ENCODE peak calls at places on chromosomes 6 and 20, in six cellular contexts. T is neural crest cell, L is AG10803, C is natural killer cell, W is NCI-H1694 treated with DMSO at 0.1 percent for 48 hours, K is stromal cell of bone marrow. M is an unnamed sample.

GRCh38 chr6:53524455-53524815 is 20.5 kb downstream of the GCLC start:
- DNase-seq in T (no peak), L (peak), W (no peak), K (peak), C (no peak), M (peak)

GRCh38 chr20:50837532-50838321 is 42.9 kb downstream of the BCAS4 start:
- DNase-seq in L (peak), T (no peak), W (peak), C (no peak), K (peak), M (peak)

GRCh38 chr6:81718126-81718525 is 34.4 kb downstream of the TENT5A start:
- DNase-seq in W (no peak), C (no peak), T (no peak), L (peak), K (no peak), M (no peak)

GRCh38 chr6:146850238-146850896 is 251.6 kb downstream of the ADGB start:
- DNase-seq in W (no peak), K (peak), L (peak), T (no peak), C (no peak), M (no peak)

GRCh38 chr6:150081702-150082101 is 12.8 kb upstream of the ULBP3 start:
- DNase-seq in K (no peak), W (no peak), T (no peak), L (no peak), C (no peak), M (no peak)

GRCh38 chr20:62887147-62887859 is 25.7 kb upstream of the TCFL5 start:
- DNase-seq in L (peak), K (peak), W (peak), T (no peak), C (peak), M (peak)

GRCh38 chr6:138540468-138540867 is 41.2 kb upstream of the NHSL1 start:
- DNase-seq in W (no peak), T (no peak), K (peak), C (no peak), L (peak), M (peak)

GRCh38 chr20:19757973-19758887 is at the start of gene RIN2:
- DNase-seq in K (peak), T (peak), L (peak), C (no peak), W (peak), M (peak)

GRCh38 chr6:52213127-52213526 is 27.0 kb downstream of the IL17A start:
- DNase-seq in C (no peak), L (no peak), W (no peak), T (no peak), K (no peak), M (no peak)

GRCh38 chr6:123715243-123715863 is 78.6 kb upstream of the TRDN start:
- DNase-seq in W (peak), K (peak), L (peak), T (peak), C (no peak), M (peak)

GRCh38 chr6:43308101-43308989 is at the start of gene CRIP3:
- DNase-seq in T (no peak), C (peak), K (peak), L (peak), W (no peak), M (peak)

GRCh38 chr6:48881551-48881950 is 581.5 kb downstream of the MMUT start:
- DNase-seq in C (no peak), W (no peak), L (peak), K (peak), T (no peak), M (no peak)

GRCh38 chr20:20710443-20710842 is 2.0 kb downstream of the RALGAPA2 start:
- DNase-seq in T (no peak), C (no peak), L (no peak), W (no peak), K (no peak), M (no peak)

GRCh38 chr20:31712564-31713311 is 9.9 kb downstream of the BCL2L1 start:
- DNase-seq in K (no peak), C (no peak), L (peak), T (peak), W (no peak), M (peak)

GRCh38 chr6:32113386-32114352 is 4.5 kb upstream of the TNXB start:
- DNase-seq in T (no peak), L (peak), K (peak), W (no peak), C (no peak), M (peak)

GRCh38 chr6:139841794-139842215 is 467.4 kb upstream of the CITED2 start:
- DNase-seq in L (no peak), W (no peak), T (no peak), C (no peak), K (no peak), M (no peak)

GRCh38 chr6:19892250-19892649 is 55.1 kb downstream of the ID4 start:
- DNase-seq in K (no peak), W (no peak), C (no peak), L (no peak), T (no peak), M (no peak)

GRCh38 chr6:125747589-125748533 is 1.6 kb upstream of the HEY2 start:
- DNase-seq in K (no peak), W (no peak), L (no peak), C (peak), T (peak), M (no peak)

GRCh38 chr20:58989196-58989595 is 8.1 kb downstream of the NELFCD start:
- DNase-seq in C (no peak), T (no peak), W (no peak), K (no peak), L (no peak), M (no peak)

GRCh38 chr20:20549699-20550098 is 162.7 kb downstream of the RALGAPA2 start:
- DNase-seq in L (peak), T (no peak), C (no peak), W (peak), K (peak), M (peak)

GRCh38 chr6:1971612-1972011 is 273.8 kb downstream of the GMDS start:
- DNase-seq in T (no peak), W (no peak), K (no peak), L (peak), C (no peak), M (no peak)

GRCh38 chr20:50346372-50347347 is 156.0 kb downstream of the CEBPB start:
- DNase-seq in T (no peak), K (peak), W (peak), C (no peak), L (peak), M (peak)

GRCh38 chr20:38680492-38681118 is 43.7 kb upstream of the SLC32A1 start:
- DNase-seq in L (peak), W (no peak), T (peak), C (no peak), K (peak), M (no peak)

GRCh38 chr6:165577556-165577955 is 85.5 kb downstream of the PDE10A start:
- DNase-seq in C (no peak), T (no peak), K (no peak), W (no peak), L (no peak), M (no peak)

GRCh38 chr20:61913423-61914225 is 152.1 kb downstream of the TAF4 start:
- DNase-seq in C (no peak), T (no peak), W (no peak), K (no peak), L (no peak), M (no peak)

GRCh38 chr6:168139121-168139520 is 60.1 kb upstream of the FRMD1 start:
- DNase-seq in L (no peak), W (no peak), C (no peak), T (no peak), K (no peak), M (no peak)

GRCh38 chr6:20061952-20062351 is 150.3 kb downstream of the MBOAT1 start:
- DNase-seq in K (no peak), W (no peak), L (no peak), T (no peak), C (no peak), M (no peak)

GRCh38 chr6:49570474-49571079 is 20.1 kb downstream of the C6orf141 start:
- DNase-seq in W (no peak), T (no peak), K (no peak), C (no peak), L (no peak), M (no peak)

GRCh38 chr20:46657618-46658017 is 6.4 kb upstream of the SLC13A3 start:
- DNase-seq in K (no peak), C (no peak), W (no peak), T (no peak), L (no peak), M (no peak)

GRCh38 chr6:100998111-100998510 is 117.0 kb upstream of the ASCC3 start:
- DNase-seq in K (peak), L (no peak), W (no peak), T (no peak), C (no peak), M (no peak)

GRCh38 chr6:113209315-113209714 is 647.8 kb upstream of the MARCKS start:
- DNase-seq in L (no peak), C (no peak), K (no peak), W (no peak), T (no peak), M (no peak)

GRCh38 chr6:166087246-166087645 is 80.4 kb downstream of the TBXT start:
- DNase-seq in W (no peak), K (no peak), C (no peak), L (no peak), T (no peak), M (no peak)

GRCh38 chr6:105795913-105796517 is 290.1 kb upstream of the PRDM1 start:
- DNase-seq in L (no peak), W (no peak), T (no peak), K (no peak), C (no peak), M (no peak)

GRCh38 chr6:150596439-150596838 is 3.2 kb upstream of the PLEKHG1 start:
- DNase-seq in C (no peak), W (no peak), L (no peak), K (no peak), T (no peak), M (no peak)

GRCh38 chr6:42960243-42961019 is at the start of gene GNMT:
- DNase-seq in L (no peak), W (no peak), C (peak), T (peak), K (no peak), M (no peak)

GRCh38 chr20:62841705-62842212 is 19.9 kb downstream of the TCFL5 start:
- DNase-seq in K (no peak), T (no peak), C (no peak), W (no peak), L (no peak), M (no peak)

M was measured in fibroblast of the conjunctiva.